ENCODE peak calls at places on chromosomes 6 and 20, in ten cellular contexts. One of them, this sample, is unnamed.
A peak's percentile ranks its signal among the peaks of the same experiment; 100 is the strongest.

GRCh38 chr6:127366281-127367022 is 23.0 kb upstream of the ECHDC1 start:
- DNase-seq in dorsolateral prefrontal cortex: no peak
- DNase-seq in left lung: peak; percentile 42
- DNase-seq in A673: peak; percentile 92
- DNase-seq in mucosa of descending colon: peak; percentile 5
- DNase-seq in esophagus squamous epithelium: no peak
- DNase-seq in epithelial cell of esophagus: peak; percentile 99
- DNase-seq in fibroblast of lung: peak; percentile 92
- DNase-seq in IMR-90: peak; percentile 98
- DNase-seq in ovary: no peak
- DNase-seq in this sample: no peak

GRCh38 chr6:7166410-7167293 is 58.9 kb downstream of the RREB1 start:
- DNase-seq in dorsolateral prefrontal cortex: no peak
- DNase-seq in left lung: no peak
- DNase-seq in A673: no peak
- DNase-seq in mucosa of descending colon: peak; percentile 70
- DNase-seq in esophagus squamous epithelium: no peak
- DNase-seq in epithelial cell of esophagus: no peak
- DNase-seq in fibroblast of lung: peak; percentile 90
- DNase-seq in IMR-90: peak; percentile 87
- DNase-seq in ovary: no peak
- DNase-seq in this sample: no peak

GRCh38 chr6:37019065-37019450 is 13.6 kb downstream of the FGD2 start:
- DNase-seq in dorsolateral prefrontal cortex: no peak
- DNase-seq in left lung: no peak
- DNase-seq in A673: peak; percentile 20
- DNase-seq in mucosa of descending colon: no peak
- DNase-seq in esophagus squamous epithelium: no peak
- DNase-seq in epithelial cell of esophagus: peak; percentile 67
- DNase-seq in fibroblast of lung: no peak
- DNase-seq in IMR-90: no peak
- DNase-seq in ovary: no peak
- DNase-seq in this sample: peak; percentile 44

GRCh38 chr20:40750541-40750940 is 61.5 kb upstream of the MAFB start:
- DNase-seq in dorsolateral prefrontal cortex: no peak
- DNase-seq in left lung: no peak
- DNase-seq in A673: no peak
- DNase-seq in mucosa of descending colon: no peak
- DNase-seq in esophagus squamous epithelium: no peak
- DNase-seq in epithelial cell of esophagus: no peak
- DNase-seq in fibroblast of lung: no peak
- DNase-seq in IMR-90: no peak
- DNase-seq in ovary: no peak
- DNase-seq in this sample: no peak

GRCh38 chr6:110816677-110817076 is 1.4 kb upstream of the CDK19 start:
- DNase-seq in dorsolateral prefrontal cortex: no peak
- DNase-seq in left lung: no peak
- DNase-seq in A673: no peak
- DNase-seq in mucosa of descending colon: no peak
- DNase-seq in esophagus squamous epithelium: no peak
- DNase-seq in epithelial cell of esophagus: no peak
- DNase-seq in fibroblast of lung: no peak
- DNase-seq in IMR-90: no peak
- DNase-seq in ovary: no peak
- DNase-seq in this sample: no peak

GRCh38 chr6:49618257-49618656 is 18.4 kb downstream of the RHAG start:
- DNase-seq in dorsolateral prefrontal cortex: no peak
- DNase-seq in left lung: no peak
- DNase-seq in A673: no peak
- DNase-seq in mucosa of descending colon: no peak
- DNase-seq in esophagus squamous epithelium: no peak
- DNase-seq in epithelial cell of esophagus: no peak
- DNase-seq in fibroblast of lung: no peak
- DNase-seq in IMR-90: no peak
- DNase-seq in ovary: no peak
- DNase-seq in this sample: no peak

GRCh38 chr20:45998761-45999160 is 9.9 kb upstream of the MMP9 start:
- DNase-seq in dorsolateral prefrontal cortex: no peak
- DNase-seq in left lung: peak; percentile 60
- DNase-seq in A673: no peak
- DNase-seq in mucosa of descending colon: no peak
- DNase-seq in esophagus squamous epithelium: no peak
- DNase-seq in epithelial cell of esophagus: no peak
- DNase-seq in fibroblast of lung: no peak
- DNase-seq in IMR-90: no peak
- DNase-seq in ovary: no peak
- DNase-seq in this sample: no peak

GRCh38 chr6:36224918-36225461 is 28.4 kb downstream of the BRPF3 start:
- DNase-seq in dorsolateral prefrontal cortex: no peak
- DNase-seq in left lung: peak; percentile 50
- DNase-seq in A673: no peak
- DNase-seq in mucosa of descending colon: no peak
- DNase-seq in esophagus squamous epithelium: no peak
- DNase-seq in epithelial cell of esophagus: peak; percentile 6
- DNase-seq in fibroblast of lung: peak; percentile 63
- DNase-seq in IMR-90: no peak
- DNase-seq in ovary: no peak
- DNase-seq in this sample: no peak

GRCh38 chr6:146289816-146290588 is 253.6 kb upstream of the RAB32 start:
- DNase-seq in dorsolateral prefrontal cortex: no peak
- DNase-seq in left lung: no peak
- DNase-seq in A673: peak; percentile 89
- DNase-seq in mucosa of descending colon: peak; percentile 13
- DNase-seq in esophagus squamous epithelium: no peak
- DNase-seq in epithelial cell of esophagus: peak; percentile 74
- DNase-seq in fibroblast of lung: peak; percentile 86
- DNase-seq in IMR-90: peak; percentile 52
- DNase-seq in ovary: no peak
- DNase-seq in this sample: no peak

GRCh38 chr20:46209930-46210671 is 92.0 kb downstream of the CD40 start:
- DNase-seq in dorsolateral prefrontal cortex: no peak
- DNase-seq in left lung: no peak
- DNase-seq in A673: no peak
- DNase-seq in mucosa of descending colon: no peak
- DNase-seq in esophagus squamous epithelium: no peak
- DNase-seq in epithelial cell of esophagus: no peak
- DNase-seq in fibroblast of lung: no peak
- DNase-seq in IMR-90: no peak
- DNase-seq in ovary: peak; percentile 70
- DNase-seq in this sample: no peak

GRCh38 chr20:31869942-31870702 is at the start of the genes DUSP15 and TTLL9:
- DNase-seq in dorsolateral prefrontal cortex: no peak
- DNase-seq in left lung: no peak
- DNase-seq in A673: no peak
- DNase-seq in mucosa of descending colon: peak; percentile 35
- DNase-seq in esophagus squamous epithelium: no peak
- DNase-seq in epithelial cell of esophagus: no peak
- DNase-seq in fibroblast of lung: no peak
- DNase-seq in IMR-90: no peak
- DNase-seq in ovary: peak; percentile 51
- DNase-seq in this sample: no peak

GRCh38 chr20:49132995-49133451 is 55.1 kb downstream of the STAU1 start:
- DNase-seq in dorsolateral prefrontal cortex: no peak
- DNase-seq in left lung: no peak
- DNase-seq in A673: peak; percentile 84
- DNase-seq in mucosa of descending colon: peak; percentile 66
- DNase-seq in esophagus squamous epithelium: no peak
- DNase-seq in epithelial cell of esophagus: peak; percentile 74
- DNase-seq in fibroblast of lung: peak; percentile 84
- DNase-seq in IMR-90: peak; percentile 79
- DNase-seq in ovary: no peak
- DNase-seq in this sample: peak; percentile 61

GRCh38 chr6:142871910-142872331 is 73.1 kb downstream of the HIVEP2 start:
- DNase-seq in dorsolateral prefrontal cortex: no peak
- DNase-seq in left lung: no peak
- DNase-seq in A673: no peak
- DNase-seq in mucosa of descending colon: peak; percentile 72
- DNase-seq in esophagus squamous epithelium: no peak
- DNase-seq in epithelial cell of esophagus: peak; percentile 87
- DNase-seq in fibroblast of lung: peak; percentile 84
- DNase-seq in IMR-90: peak; percentile 96
- DNase-seq in ovary: no peak
- DNase-seq in this sample: peak; percentile 29

GRCh38 chr20:19260412-19261090 is 48.1 kb downstream of the SLC24A3 start:
- DNase-seq in dorsolateral prefrontal cortex: no peak
- DNase-seq in left lung: no peak
- DNase-seq in A673: no peak
- DNase-seq in mucosa of descending colon: peak; percentile 10
- DNase-seq in esophagus squamous epithelium: no peak
- DNase-seq in epithelial cell of esophagus: peak; percentile 29
- DNase-seq in fibroblast of lung: no peak
- DNase-seq in IMR-90: no peak
- DNase-seq in ovary: no peak
- DNase-seq in this sample: no peak

GRCh38 chr6:29628419-29629281 is 4.3 kb downstream of the GABBR1 start:
- DNase-seq in dorsolateral prefrontal cortex: peak; percentile 72
- DNase-seq in left lung: peak; percentile 73
- DNase-seq in A673: peak; percentile 92
- DNase-seq in mucosa of descending colon: peak; percentile 75
- DNase-seq in esophagus squamous epithelium: no peak
- DNase-seq in epithelial cell of esophagus: peak; percentile 71
- DNase-seq in fibroblast of lung: peak; percentile 69
- DNase-seq in IMR-90: peak; percentile 73
- DNase-seq in ovary: peak; percentile 78
- DNase-seq in this sample: peak; percentile 77

DNA sequence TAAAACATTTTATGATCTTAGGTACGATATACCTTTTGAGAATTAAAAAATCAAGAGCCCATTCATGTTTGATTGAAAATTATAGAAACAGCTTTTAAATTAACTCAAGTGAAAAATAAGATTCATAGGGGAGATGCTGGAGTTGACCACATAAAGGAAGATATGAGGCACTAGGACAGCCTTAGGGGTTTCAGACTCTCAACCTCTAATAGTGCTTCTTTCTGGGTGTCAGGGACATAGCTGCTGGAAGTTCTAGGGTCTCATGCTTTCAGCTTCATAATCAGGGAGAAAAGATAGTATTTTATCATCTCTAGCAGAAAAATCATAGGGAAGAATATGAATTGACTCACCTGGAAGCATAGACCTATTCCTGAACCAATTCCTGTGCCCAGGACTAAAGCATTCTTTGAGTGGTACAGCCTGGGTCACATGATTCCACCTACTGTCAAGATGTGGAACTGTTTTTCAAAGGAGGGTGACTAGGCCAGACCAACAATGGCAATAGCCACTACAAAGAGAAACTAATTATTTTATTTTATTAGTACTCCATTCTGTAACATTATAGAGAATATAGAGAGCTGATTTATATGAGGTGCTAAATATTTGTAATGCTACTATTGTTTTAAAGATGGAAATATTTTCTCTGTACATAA is 27.8 kb upstream of the CENPW start:
- DNase-seq in dorsolateral prefrontal cortex: no peak
- DNase-seq in left lung: no peak
- DNase-seq in A673: peak; percentile 11
- DNase-seq in mucosa of descending colon: peak; percentile 16
- DNase-seq in esophagus squamous epithelium: no peak
- DNase-seq in epithelial cell of esophagus: peak; percentile 53
- DNase-seq in fibroblast of lung: no peak
- DNase-seq in IMR-90: no peak
- DNase-seq in ovary: no peak
- DNase-seq in this sample: no peak
- TF ChIP-seq CTCF in dorsolateral prefrontal cortex: no peak
- TF ChIP-seq CTCF in left lung: no peak
- TF ChIP-seq CTCF in A673: peak; percentile 47
- TF ChIP-seq CTCF in mucosa of descending colon: no peak
- TF ChIP-seq CTCF in esophagus squamous epithelium: peak; percentile 53
- TF ChIP-seq CTCF in epithelial cell of esophagus: peak; percentile 54
- TF ChIP-seq CTCF in fibroblast of lung: no peak
- TF ChIP-seq CTCF in IMR-90: no peak
- TF ChIP-seq CTCF in ovary: no peak
- TF ChIP-seq CTCF in this sample: no peak

GRCh38 chr6:81138236-81138635 is 614.2 kb downstream of the TENT5A start:
- DNase-seq in dorsolateral prefrontal cortex: no peak
- DNase-seq in left lung: no peak
- DNase-seq in A673: peak; percentile 10
- DNase-seq in mucosa of descending colon: no peak
- DNase-seq in esophagus squamous epithelium: no peak
- DNase-seq in epithelial cell of esophagus: no peak
- DNase-seq in fibroblast of lung: no peak
- DNase-seq in IMR-90: no peak
- DNase-seq in ovary: no peak
- DNase-seq in this sample: no peak
- TF ChIP-seq CTCF in dorsolateral prefrontal cortex: no peak
- TF ChIP-seq CTCF in left lung: no peak
- TF ChIP-seq CTCF in A673: no peak
- TF ChIP-seq CTCF in mucosa of descending colon: no peak
- TF ChIP-seq CTCF in esophagus squamous epithelium: no peak
- TF ChIP-seq CTCF in epithelial cell of esophagus: no peak
- TF ChIP-seq CTCF in fibroblast of lung: no peak
- TF ChIP-seq CTCF in IMR-90: no peak
- TF ChIP-seq CTCF in ovary: no peak
- TF ChIP-seq CTCF in this sample: no peak

GRCh38 chr6:32947552-32948465 is 5.1 kb downstream of the HLA-DMA start:
- DNase-seq in dorsolateral prefrontal cortex: no peak
- DNase-seq in left lung: no peak
- DNase-seq in A673: peak; percentile 35
- DNase-seq in mucosa of descending colon: peak; percentile 80
- DNase-seq in esophagus squamous epithelium: no peak
- DNase-seq in epithelial cell of esophagus: peak; percentile 70
- DNase-seq in fibroblast of lung: peak; percentile 54
- DNase-seq in IMR-90: peak; percentile 64
- DNase-seq in ovary: no peak
- DNase-seq in this sample: peak; percentile 38
- TF ChIP-seq CTCF in dorsolateral prefrontal cortex: peak; percentile 20
- TF ChIP-seq CTCF in left lung: peak; percentile 28
- TF ChIP-seq CTCF in A673: peak; percentile 48
- TF ChIP-seq CTCF in mucosa of descending colon: peak; percentile 50
- TF ChIP-seq CTCF in esophagus squamous epithelium: peak; percentile 66
- TF ChIP-seq CTCF in epithelial cell of esophagus: peak; percentile 80
- TF ChIP-seq CTCF in fibroblast of lung: peak; percentile 14
- TF ChIP-seq CTCF in IMR-90: peak; percentile 63
- TF ChIP-seq CTCF in ovary: no peak
- TF ChIP-seq CTCF in this sample: peak; percentile 64

DNA sequence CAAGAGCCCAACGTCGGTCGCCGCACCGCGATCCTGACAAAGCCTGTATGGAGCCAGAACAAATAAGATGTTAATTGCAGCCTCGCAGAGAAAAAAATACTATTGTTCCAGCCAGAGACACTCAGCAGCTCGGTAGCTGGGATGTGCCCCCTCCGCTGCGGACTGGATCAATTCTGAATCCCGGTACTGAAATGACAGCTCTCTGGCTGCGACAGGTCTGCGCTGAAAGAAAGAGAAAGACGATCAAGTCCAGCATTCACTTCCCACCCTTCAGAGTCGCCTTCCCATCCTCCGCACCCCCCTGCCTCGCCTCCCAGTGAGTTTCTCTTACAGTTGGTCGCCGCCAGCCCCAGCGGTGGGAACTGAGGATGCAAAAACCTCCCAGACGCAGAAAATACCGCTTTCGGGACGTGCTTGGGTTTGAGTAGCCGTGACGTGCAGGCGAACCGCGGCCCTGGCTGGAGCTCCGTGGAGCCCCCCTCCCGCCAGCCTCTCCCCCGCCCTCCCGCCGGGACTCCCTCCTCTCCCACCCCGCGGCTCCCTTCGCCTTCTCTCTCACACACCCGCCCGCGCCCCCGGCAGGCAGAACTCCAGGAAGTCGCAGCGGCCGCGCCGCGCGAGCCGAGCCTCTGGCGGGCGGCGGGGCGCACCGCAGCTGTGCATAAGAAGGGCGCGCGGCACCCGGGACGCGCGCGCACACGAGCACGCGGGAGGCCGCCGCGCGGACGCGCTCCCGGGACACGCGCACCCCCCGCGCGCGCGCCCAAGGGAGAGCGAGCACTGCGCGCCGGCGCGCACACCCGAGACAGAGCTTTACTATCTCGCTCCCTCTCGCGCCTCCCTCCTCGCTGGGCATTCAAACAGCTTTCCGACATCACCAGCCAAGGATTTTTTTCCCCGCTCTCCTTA is at the start of gene ADGRB3:
- DNase-seq in dorsolateral prefrontal cortex: peak; percentile 92
- DNase-seq in left lung: peak; percentile 78
- DNase-seq in A673: peak; percentile 95
- DNase-seq in mucosa of descending colon: peak; percentile 59
- DNase-seq in esophagus squamous epithelium: no peak
- DNase-seq in epithelial cell of esophagus: peak; percentile 57
- DNase-seq in fibroblast of lung: peak; percentile 83
- DNase-seq in IMR-90: peak; percentile 47
- DNase-seq in ovary: peak; percentile 83
- DNase-seq in this sample: peak; percentile 68
- TF ChIP-seq CTCF in dorsolateral prefrontal cortex: peak; percentile 27
- TF ChIP-seq CTCF in left lung: no peak
- TF ChIP-seq CTCF in A673: no peak
- TF ChIP-seq CTCF in mucosa of descending colon: no peak
- TF ChIP-seq CTCF in esophagus squamous epithelium: peak; percentile 12
- TF ChIP-seq CTCF in epithelial cell of esophagus: no peak
- TF ChIP-seq CTCF in fibroblast of lung: no peak
- TF ChIP-seq CTCF in IMR-90: no peak
- TF ChIP-seq CTCF in ovary: no peak
- TF ChIP-seq CTCF in this sample: peak; percentile 17

This sample was measured in prostate gland.